ENCODE peak calls at places on chromosome 10, in six cellular contexts. M is DND-41, E is PC-3, U is kidney, N is GM23338, Z is heart left ventricle. S is an unnamed sample. For H3K4me1 and H3K36me3, the result is how much of the 10 kb centered on the place peaks cover.

GRCh38 chr10:103818765-103819374 is 36.5 kb downstream of the SH3PXD2A start:
- DNase-seq in U (no peak), Z (no peak), M (no peak), N (no peak), E (no peak), S (no peak)

GRCh38 chr10:132602610-132603009 is 65.0 kb downstream of the INPP5A start:
- DNase-seq in E (no peak), M (no peak), Z (no peak), U (no peak), N (no peak), S (no peak)

GRCh38 chr10:49187950-49188761 is at the start of gene TMEM273:
- DNase-seq in Z (peak), M (peak), U (peak), E (peak), N (no peak), S (peak)

GRCh38 chr10:88028654-88029053 is 165.2 kb downstream of the PTEN start:
- DNase-seq in N (no peak), M (peak), U (no peak), E (no peak), Z (no peak), S (peak)

GRCh38 chr10:24706479-24707118 is 17.1 kb downstream of the ARHGAP21 start:
- DNase-seq in Z (peak), E (peak), U (no peak), M (peak), N (no peak), S (no peak)

GRCh38 chr10:98246911-98247820 is 20.8 kb downstream of the LOXL4 start:
- DNase-seq in M (peak), N (no peak), Z (no peak), E (no peak), U (peak), S (no peak)

GRCh38 chr10:33273295-33274002 is 61.0 kb downstream of the NRP1 start:
- DNase-seq in M (no peak), U (peak), N (peak), E (peak), Z (peak), S (no peak)

GRCh38 chr10:131134001-131134576 is 177.4 kb downstream of the TCERG1L start:
- DNase-seq in U (no peak), M (no peak), Z (no peak), E (no peak), N (no peak), S (no peak)

GRCh38 chr10:100446130-100446761 is 16.6 kb upstream of the WNT8B start:
- DNase-seq in M (no peak), Z (no peak), N (no peak), U (no peak), E (no peak), S (no peak)

GRCh38 chr10:105189464-105189800 is 548.3 kb downstream of the SORCS3 start:
- DNase-seq in U (no peak), N (no peak), Z (no peak), M (no peak), E (no peak), S (no peak)

GRCh38 chr10:68900427-68901105 is 549 bp upstream of the DDX50 start:
- DNase-seq in M (no peak), E (no peak), U (peak), Z (peak), N (no peak), S (no peak)

GRCh38 chr10:121662945-121663917 is 65.0 kb upstream of the FGFR2 start:
- DNase-seq in E (no peak), U (no peak), N (peak), Z (no peak), M (peak), S (no peak)

GRCh38 chr10:100672199-100672598 is 73.2 kb upstream of the PAX2 start:
- DNase-seq in M (no peak), E (no peak), N (no peak), Z (no peak), U (no peak), S (no peak)

GRCh38 chr10:33032354-33033254 is 74.6 kb upstream of the ITGB1 start:
- DNase-seq in Z (no peak), M (no peak), E (peak), N (no peak), U (no peak), S (no peak)

GRCh38 chr10:121158988-121159579 is 307.9 kb downstream of the WDR11 start:
- DNase-seq in N (no peak), Z (no peak), M (no peak), E (peak), U (no peak), S (no peak)

GRCh38 chr10:129715805-129716785 is 248.0 kb downstream of the EBF3 start:
- DNase-seq in M (no peak), N (no peak), U (no peak), E (peak), Z (no peak), S (no peak)

GRCh38 chr10:23111679-23112286 is 16.4 kb downstream of the MSRB2 start:
- DNase-seq in E (no peak), Z (no peak), U (no peak), N (no peak), M (no peak), S (no peak)

GRCh38 chr10:104273291-104273690 is 4.3 kb downstream of the GSTO2 start:
- DNase-seq in N (no peak), Z (no peak), E (peak), M (no peak), U (no peak), S (no peak)

GRCh38 chr10:44723654-44724053 is 187.5 kb upstream of the TMEM72 start:
- DNase-seq in U (no peak), E (peak), Z (peak), N (no peak), M (no peak), S (no peak)

GRCh38 chr10:79063071-79063491 is 5.7 kb upstream of the ZMIZ1 start:
- DNase-seq in N (no peak), U (peak), E (no peak), Z (peak), M (no peak), S (no peak)

GRCh38 chr10:127151541-127151940 is 44.9 kb downstream of the INSYN2A start:
- DNase-seq in U (no peak), E (peak), Z (no peak), N (no peak), M (no peak), S (no peak)

GRCh38 chr10:74888947-74889661 is 62.7 kb downstream of the KAT6B start:
- DNase-seq in M (no peak), E (peak), N (peak), U (no peak), Z (no peak), S (no peak)

GRCh38 chr10:75941181-75941580 is 509.8 kb downstream of the LRMDA start:
- DNase-seq in E (no peak), Z (no peak), M (no peak), N (no peak), U (no peak), S (no peak)

GRCh38 chr10:60363187-60363586 is 26.5 kb downstream of the ANK3 start:
- DNase-seq in Z (no peak), U (no peak), E (no peak), N (no peak), M (no peak), S (no peak)

GRCh38 chr10:128242641-128243040 is 116.4 kb upstream of the MKI67 start:
- DNase-seq in U (no peak), Z (no peak), N (peak), M (no peak), E (no peak), S (no peak)

GRCh38 chr10:132906106-132906505 is 36.3 kb downstream of the CFAP46 start:
- DNase-seq in M (no peak), N (no peak), E (no peak), Z (peak), U (peak), S (no peak)

GRCh38 chr10:63431962-63432797 is 33.6 kb downstream of the JMJD1C start:
- DNase-seq in M (no peak), U (no peak), E (peak), N (no peak), Z (no peak), S (no peak)

GRCh38 chr10:65083222-65083621 is 1562.0 kb downstream of the REEP3 start:
- DNase-seq in Z (no peak), M (no peak), U (no peak), E (no peak), N (no peak), S (no peak)

GRCh38 chr10:111158601-111159000 is 81.8 kb downstream of the ADRA2A start:
- DNase-seq in N (no peak), M (no peak), E (no peak), Z (no peak), U (no peak), S (no peak)

GRCh38 chr10:31490858-31491504 is 172.0 kb downstream of the ZEB1 start:
- DNase-seq in Z (no peak), N (peak), E (peak), U (no peak), M (peak), S (peak)

DNA sequence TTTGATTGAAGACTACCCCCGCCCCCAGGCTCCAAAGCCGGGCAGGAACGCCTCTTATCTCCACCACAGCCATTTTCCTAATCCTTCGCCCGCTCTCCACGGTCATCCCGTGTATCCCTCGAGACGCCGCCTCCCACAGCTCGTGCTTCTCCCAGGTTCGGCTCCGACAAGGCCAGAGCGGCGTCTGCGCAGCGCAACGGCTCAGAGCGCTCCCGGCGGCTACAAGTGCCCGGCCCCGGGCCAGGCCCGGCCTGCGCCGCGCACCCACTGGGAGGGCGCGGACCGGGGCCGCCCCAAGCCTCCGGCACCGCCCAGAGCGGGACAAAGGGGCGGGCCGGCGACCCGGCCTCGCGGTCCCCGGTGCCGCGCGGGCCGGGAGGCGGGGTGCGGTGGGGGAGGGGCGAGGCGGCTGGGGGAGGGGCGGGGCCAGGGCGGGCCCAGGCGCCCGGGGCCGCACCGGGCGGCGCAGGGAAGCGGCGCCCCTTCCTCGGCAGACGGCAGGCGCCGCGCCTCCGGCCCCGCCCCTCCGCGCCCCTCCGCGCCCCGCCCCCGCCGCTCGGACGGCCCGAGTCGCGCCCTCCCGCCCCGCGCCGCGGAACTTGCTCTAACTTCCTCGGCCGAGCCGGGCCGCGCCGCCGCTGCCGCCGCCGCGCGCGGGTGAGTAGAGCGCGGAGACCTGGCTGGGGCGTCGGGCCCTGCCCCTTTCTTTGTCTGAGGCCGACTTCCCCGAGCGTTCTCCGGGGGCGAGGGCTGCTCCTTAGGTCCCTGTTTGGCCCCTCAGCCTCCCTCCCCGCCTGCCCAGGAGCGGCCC is at the start of gene TSPAN14:
- DNase-seq in Z (peak), M (peak), U (peak), N (peak), E (no peak), S (peak)
- H3K4me1 ChIP-seq in Z (under half), M (under half), U (under half), N (under half), E (under half), S (under half)

GRCh38 chr10:123134058-123134914 is 1.5 kb upstream of the HMX3 start:
- DNase-seq in N (peak), Z (no peak), M (no peak), U (peak), E (no peak), S (no peak)
- H3K4me3 ChIP-seq in N (peak), Z (no peak), M (no peak), U (no peak), E (no peak), S (no peak)

DNA sequence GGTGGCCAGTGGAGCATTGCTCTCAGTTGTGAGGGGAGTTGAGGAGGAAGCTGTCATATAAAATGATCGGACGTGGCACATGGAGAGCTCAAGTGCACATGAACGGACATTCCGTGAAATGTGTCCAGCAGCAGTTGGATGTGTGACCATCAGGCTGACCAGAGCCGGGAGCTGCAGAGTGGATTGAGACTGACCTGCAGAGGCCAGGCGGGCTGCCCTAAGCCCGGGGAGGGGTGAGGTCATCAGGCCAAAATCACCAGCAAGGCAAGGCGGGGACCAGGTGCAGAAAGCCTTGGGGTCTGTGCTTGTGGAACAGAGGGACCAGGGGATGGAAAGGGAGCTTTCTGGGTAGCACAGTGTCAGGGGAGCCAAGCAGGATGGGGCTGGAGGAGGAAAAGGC is 279.5 kb downstream of the CELF2 start:
- DNase-seq in U (no peak), M (no peak), Z (no peak), N (no peak), E (no peak), S (no peak)
- H3K36me3 ChIP-seq in U (under half), M (half or more), Z (half or more), N (under half), E (under half), S (half or more)

DNA sequence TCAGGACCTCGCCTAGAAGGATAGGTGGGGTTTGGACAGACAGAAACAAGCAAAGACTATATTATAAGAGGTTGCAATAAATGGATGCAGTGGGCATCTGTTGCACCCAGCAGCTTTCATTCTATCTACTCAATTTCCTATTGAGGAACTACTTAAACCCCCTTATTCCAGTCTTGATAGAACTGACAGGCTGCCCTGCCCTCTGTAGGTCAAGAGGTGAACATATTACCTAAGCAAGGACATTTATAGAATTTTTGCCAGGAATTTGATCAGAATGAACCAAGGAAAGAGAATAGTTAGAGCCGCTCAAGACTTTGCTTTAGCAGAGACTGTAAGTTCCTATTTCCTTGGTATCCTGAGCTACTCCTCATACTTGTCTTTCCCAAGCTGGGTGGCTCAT is 9.5 kb downstream of the VTI1A start:
- DNase-seq in N (peak), Z (no peak), M (no peak), E (no peak), U (no peak), S (no peak)
- H3K4me1 ChIP-seq in N (under half), Z (under half), M (under half), E (under half), U (under half), S (under half)

GRCh38 chr10:37760817-37761216 is 96.6 kb downstream of the ZNF248 start:
- DNase-seq in N (no peak), U (no peak), Z (no peak), E (peak), M (no peak), S (no peak)

GRCh38 chr10:37763132-37763531 is 94.3 kb downstream of the ZNF248 start:
- DNase-seq in Z (no peak), N (no peak), M (peak), U (no peak), E (no peak), S (no peak)

GRCh38 chr10:37765216-37765615 is 92.2 kb downstream of the ZNF248 start:
- DNase-seq in Z (no peak), N (no peak), U (no peak), E (no peak), M (no peak), S (no peak)

GRCh38 chr10:37758074-37758473 is 99.3 kb downstream of the ZNF248 start:
- DNase-seq in U (no peak), M (no peak), E (no peak), Z (no peak), N (no peak), S (no peak)

DNA sequence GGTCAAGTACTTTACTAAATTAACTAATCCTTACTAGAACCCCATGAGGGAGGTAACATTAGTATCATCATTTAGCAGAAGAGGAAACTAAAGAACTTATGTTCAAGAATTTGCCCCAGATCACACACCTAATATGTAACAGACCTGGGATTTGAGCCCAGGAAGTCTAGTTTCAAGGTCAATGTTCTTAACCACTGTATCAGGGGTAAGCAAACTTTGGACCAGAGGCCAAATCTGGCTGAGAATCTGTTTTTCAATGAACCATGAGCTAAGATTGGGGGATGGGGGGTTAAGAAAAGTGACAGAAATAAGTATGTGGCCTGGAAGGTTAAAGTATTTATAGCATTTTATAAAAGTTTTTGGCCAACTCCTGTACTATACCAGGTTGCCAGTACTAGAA is 95.1 kb downstream of the ZNF248 start:
- DNase-seq in M (no peak), E (no peak), N (no peak), U (no peak), Z (no peak), S (no peak)
- H3K4me3 ChIP-seq in M (no peak), E (no peak), N (no peak), U (no peak), Z (no peak), S (no peak)

DNA sequence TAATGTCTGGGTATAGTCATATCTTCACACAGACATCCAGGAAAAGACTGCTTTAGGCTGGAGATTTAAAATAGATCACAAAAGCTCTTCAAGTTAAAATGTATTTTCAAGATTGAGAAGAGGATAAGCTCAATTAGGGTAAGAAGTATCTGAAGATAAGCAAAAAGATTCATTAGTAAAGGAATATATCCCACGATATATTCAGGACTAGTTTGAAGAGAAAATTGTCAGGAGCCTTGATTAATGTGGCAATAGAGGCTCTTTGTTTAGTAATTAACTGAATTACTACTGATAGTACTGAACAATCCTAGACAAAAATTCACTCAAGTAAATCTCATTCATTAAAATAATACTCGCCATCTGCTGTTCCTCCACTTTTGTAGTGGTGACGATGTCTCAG is 32.6 kb downstream of the INPP5F start:
- DNase-seq in N (no peak), U (no peak), Z (no peak), M (no peak), E (no peak), S (no peak)
- H3K36me3 ChIP-seq in N (under half), U (under half), Z (under half), M (under half), E (under half), S (under half)

GRCh38 chr10:7085913-7086589 is 324.8 kb downstream of the SFMBT2 start:
- DNase-seq in M (no peak), Z (no peak), N (peak), E (no peak), U (no peak), S (no peak)
- H3K4me1 ChIP-seq in M (under half), Z (under half), N (under half), E (under half), U (under half), S (under half)

DNA sequence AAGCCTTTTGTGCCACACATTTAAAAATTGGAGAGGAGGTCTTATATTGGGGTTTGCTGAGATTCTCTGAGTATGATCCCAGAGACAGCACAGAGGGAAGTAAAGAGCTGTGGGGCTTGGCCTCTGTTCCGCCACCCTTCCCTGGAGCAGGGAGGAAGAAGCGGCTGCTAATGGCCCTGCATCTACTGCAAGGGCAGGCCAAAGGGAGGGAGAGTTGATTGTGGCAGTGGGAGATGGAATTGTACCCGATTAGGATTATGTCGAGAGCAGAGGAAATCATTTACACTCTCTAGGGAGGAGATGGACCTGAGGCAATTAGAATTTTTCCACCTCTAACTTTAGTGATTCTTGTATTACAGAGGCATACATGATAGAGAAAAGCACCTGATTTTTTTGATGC is 28.8 kb downstream of the CYP17A1 start:
- DNase-seq in Z (no peak), N (no peak), M (no peak), U (peak), E (no peak), S (no peak)
- H3K4me3 ChIP-seq in Z (no peak), N (no peak), M (no peak), U (no peak), E (no peak), S (no peak)

S was measured in CD4-positive, CD25-positive, alpha-beta regulatory T cell.